ENCODE peak calls at places on chromosomes 5 and 9, in six cellular contexts. One of them, this sample, is unnamed.
A peak's percentile ranks its signal among the peaks of the same experiment; 100 is the strongest.

GRCh38 chr5:60851681-60852080 is 7.6 kb upstream of the ELOVL7 start:
- DNase-seq in cardiac muscle cell: no peak
- DNase-seq in body of pancreas: no peak
- DNase-seq in activated effector memory CD4-positive, alpha-beta T cell treated with Interleukin-2 at 50 U/mL for 16 hours: no peak
- DNase-seq in mucosa of gallbladder: no peak
- DNase-seq in lower leg skin: no peak
- DNase-seq in this sample: no peak

GRCh38 chr9:33320230-33320567 is 29.9 kb downstream of the NFX1 start:
- DNase-seq in cardiac muscle cell: no peak
- DNase-seq in lower leg skin: no peak
- DNase-seq in body of pancreas: no peak
- DNase-seq in mucosa of gallbladder: no peak
- DNase-seq in activated effector memory CD4-positive, alpha-beta T cell treated with Interleukin-2 at 50 U/mL for 16 hours: no peak
- DNase-seq in this sample: no peak

GRCh38 chr9:106753155-106753671 is 109.8 kb upstream of the ZNF462 start:
- DNase-seq in mucosa of gallbladder: no peak
- DNase-seq in cardiac muscle cell: no peak
- DNase-seq in body of pancreas: no peak
- DNase-seq in lower leg skin: no peak
- DNase-seq in activated effector memory CD4-positive, alpha-beta T cell treated with Interleukin-2 at 50 U/mL for 16 hours: no peak
- DNase-seq in this sample: no peak

GRCh38 chr9:92620870-92621269 is 49.1 kb downstream of the IPPK start:
- DNase-seq in body of pancreas: no peak
- DNase-seq in lower leg skin: no peak
- DNase-seq in mucosa of gallbladder: no peak
- DNase-seq in activated effector memory CD4-positive, alpha-beta T cell treated with Interleukin-2 at 50 U/mL for 16 hours: no peak
- DNase-seq in cardiac muscle cell: no peak
- DNase-seq in this sample: no peak

GRCh38 chr9:14051459-14051858 is 262.5 kb downstream of the NFIB start:
- DNase-seq in mucosa of gallbladder: no peak
- DNase-seq in cardiac muscle cell: no peak
- DNase-seq in lower leg skin: no peak
- DNase-seq in body of pancreas: no peak
- DNase-seq in activated effector memory CD4-positive, alpha-beta T cell treated with Interleukin-2 at 50 U/mL for 16 hours: no peak
- DNase-seq in this sample: no peak

GRCh38 chr5:31640024-31640423 is 1.1 kb downstream of the PDZD2 start:
- DNase-seq in cardiac muscle cell: peak; percentile 34
- DNase-seq in mucosa of gallbladder: no peak
- DNase-seq in body of pancreas: no peak
- DNase-seq in lower leg skin: no peak
- DNase-seq in activated effector memory CD4-positive, alpha-beta T cell treated with Interleukin-2 at 50 U/mL for 16 hours: no peak
- DNase-seq in this sample: no peak

GRCh38 chr5:180099733-180100611 is 28.4 kb upstream of the RNF130 start:
- DNase-seq in lower leg skin: no peak
- DNase-seq in body of pancreas: no peak
- DNase-seq in activated effector memory CD4-positive, alpha-beta T cell treated with Interleukin-2 at 50 U/mL for 16 hours: no peak
- DNase-seq in mucosa of gallbladder: no peak
- DNase-seq in cardiac muscle cell: no peak
- DNase-seq in this sample: no peak

GRCh38 chr5:131928957-131929356 is 16.5 kb downstream of the MEIKIN start:
- DNase-seq in cardiac muscle cell: no peak
- DNase-seq in mucosa of gallbladder: no peak
- DNase-seq in lower leg skin: no peak
- DNase-seq in activated effector memory CD4-positive, alpha-beta T cell treated with Interleukin-2 at 50 U/mL for 16 hours: no peak
- DNase-seq in body of pancreas: no peak
- DNase-seq in this sample: no peak

GRCh38 chr9:130129425-130130061 is 42.7 kb upstream of the NCS1 start:
- DNase-seq in activated effector memory CD4-positive, alpha-beta T cell treated with Interleukin-2 at 50 U/mL for 16 hours: peak; percentile 12
- DNase-seq in cardiac muscle cell: no peak
- DNase-seq in body of pancreas: no peak
- DNase-seq in lower leg skin: no peak
- DNase-seq in mucosa of gallbladder: peak; percentile 31
- DNase-seq in this sample: no peak

GRCh38 chr5:962386-962785 is 46.2 kb upstream of the NKD2 start:
- DNase-seq in activated effector memory CD4-positive, alpha-beta T cell treated with Interleukin-2 at 50 U/mL for 16 hours: no peak
- DNase-seq in lower leg skin: no peak
- DNase-seq in cardiac muscle cell: no peak
- DNase-seq in mucosa of gallbladder: no peak
- DNase-seq in body of pancreas: no peak
- DNase-seq in this sample: no peak

GRCh38 chr5:69414885-69415583 is at the start of gene MARVELD2:
- DNase-seq in body of pancreas: peak; percentile 99
- DNase-seq in cardiac muscle cell: peak; percentile 76
- DNase-seq in activated effector memory CD4-positive, alpha-beta T cell treated with Interleukin-2 at 50 U/mL for 16 hours: peak; percentile 25
- DNase-seq in mucosa of gallbladder: peak; percentile 92
- DNase-seq in lower leg skin: peak; percentile 63
- DNase-seq in this sample: peak; percentile 94

GRCh38 chr9:21708225-21708624 is 94.2 kb upstream of the MTAP start:
- DNase-seq in lower leg skin: no peak
- DNase-seq in activated effector memory CD4-positive, alpha-beta T cell treated with Interleukin-2 at 50 U/mL for 16 hours: no peak
- DNase-seq in cardiac muscle cell: no peak
- DNase-seq in body of pancreas: no peak
- DNase-seq in mucosa of gallbladder: no peak
- DNase-seq in this sample: no peak

GRCh38 chr9:69671904-69672827 is at the start of gene APBA1:
- DNase-seq in cardiac muscle cell: peak; percentile 74
- DNase-seq in lower leg skin: no peak
- DNase-seq in mucosa of gallbladder: peak; percentile 65
- DNase-seq in activated effector memory CD4-positive, alpha-beta T cell treated with Interleukin-2 at 50 U/mL for 16 hours: peak; percentile 28
- DNase-seq in body of pancreas: peak; percentile 72
- DNase-seq in this sample: peak; percentile 63

GRCh38 chr5:10563132-10563939 is 534 bp upstream of the ANKRD33B start:
- DNase-seq in mucosa of gallbladder: peak; percentile 14
- DNase-seq in lower leg skin: no peak
- DNase-seq in body of pancreas: peak; percentile 40
- DNase-seq in activated effector memory CD4-positive, alpha-beta T cell treated with Interleukin-2 at 50 U/mL for 16 hours: no peak
- DNase-seq in cardiac muscle cell: peak; percentile 66
- DNase-seq in this sample: peak; percentile 30

GRCh38 chr5:69231851-69232250 is 2.8 kb upstream of the CDK7 start:
- DNase-seq in lower leg skin: no peak
- DNase-seq in activated effector memory CD4-positive, alpha-beta T cell treated with Interleukin-2 at 50 U/mL for 16 hours: no peak
- DNase-seq in cardiac muscle cell: no peak
- DNase-seq in body of pancreas: no peak
- DNase-seq in mucosa of gallbladder: no peak
- DNase-seq in this sample: no peak

GRCh38 chr5:133723651-133724366 is 111.5 kb upstream of the FSTL4 start:
- DNase-seq in body of pancreas: no peak
- DNase-seq in activated effector memory CD4-positive, alpha-beta T cell treated with Interleukin-2 at 50 U/mL for 16 hours: no peak
- DNase-seq in cardiac muscle cell: no peak
- DNase-seq in mucosa of gallbladder: no peak
- DNase-seq in lower leg skin: no peak
- DNase-seq in this sample: no peak

GRCh38 chr5:5486122-5486521 is 63.6 kb downstream of the ICE1 start:
- DNase-seq in cardiac muscle cell: no peak
- DNase-seq in lower leg skin: no peak
- DNase-seq in body of pancreas: no peak
- DNase-seq in activated effector memory CD4-positive, alpha-beta T cell treated with Interleukin-2 at 50 U/mL for 16 hours: no peak
- DNase-seq in mucosa of gallbladder: no peak
- DNase-seq in this sample: no peak